ENCODE peak calls at places on chromosomes 13 and 19, in six cellular contexts. J is non-pigmented ciliary epithelial cell, P is GM12891, T is BJ, U is cardiac muscle cell, M is aorta. B is an unnamed sample.

GRCh38 chr19:46573679-46574522 is 27.2 kb upstream of the CALM3 start:
- DNase-seq in J (no peak), P (no peak), T (no peak), U (no peak), M (no peak), B (no peak)

GRCh38 chr13:94712812-94713555 is 639 bp upstream of the SOX21 start:
- DNase-seq in J (no peak), P (no peak), T (peak), U (peak), M (peak), B (peak)

GRCh38 chr13:27151798-27152599 is 19.6 kb downstream of the USP12 start:
- DNase-seq in J (no peak), P (no peak), T (no peak), U (no peak), M (no peak), B (no peak)

GRCh38 chr13:90443268-90443667 is 904.2 kb upstream of the MIR17HG start:
- DNase-seq in J (no peak), P (no peak), T (no peak), U (no peak), M (no peak), B (no peak)

GRCh38 chr13:97371486-97372109 is 62.4 kb upstream of the RAP2A start:
- DNase-seq in J (no peak), P (no peak), T (no peak), U (no peak), M (no peak), B (no peak)

GRCh38 chr19:4910594-4911273 is 1.4 kb downstream of the UHRF1 start:
- DNase-seq in J (peak), P (no peak), T (no peak), U (peak), M (no peak), B (no peak)

GRCh38 chr13:23979361-23980159 is 82.3 kb upstream of the C1QTNF9B start:
- DNase-seq in J (no peak), P (peak), T (peak), U (peak), M (peak), B (peak)

GRCh38 chr13:94351292-94352000 is 128.0 kb downstream of the DCT start:
- DNase-seq in J (no peak), P (no peak), T (no peak), U (peak), M (no peak), B (no peak)

GRCh38 chr13:41502021-41502420 is 44.7 kb downstream of the RGCC start:
- DNase-seq in J (no peak), P (no peak), T (no peak), U (no peak), M (no peak), B (no peak)

GRCh38 chr13:82614086-82614485 is 1268.2 kb downstream of the SLITRK1 start:
- DNase-seq in J (no peak), P (no peak), T (no peak), U (no peak), M (no peak), B (no peak)

GRCh38 chr13:44317752-44318550 is 55.7 kb upstream of the SERP2 start:
- DNase-seq in J (no peak), P (no peak), T (no peak), U (no peak), M (no peak), B (no peak)

GRCh38 chr19:27775395-27775794 is 1437.6 kb downstream of the UQCRFS1 start:
- DNase-seq in J (no peak), P (no peak), T (no peak), U (no peak), M (no peak), B (no peak)

GRCh38 chr19:39125554-39126311 is at the start of gene PAK4:
- DNase-seq in J (peak), P (peak), T (peak), U (peak), M (peak), B (peak)